ENCODE peak calls at places on chromosomes 5 and 9, in eight cellular contexts. L is HL-60, K is adrenal gland, G is uterus, Y is kidney epithelial cell, J is right lobe of liver, V is skeletal muscle cell, I is foreskin fibroblast. T is an unnamed sample.

GRCh38 chr5:135705941-135706340 is 127.2 kb upstream of the CXCL14 start:
- DNase-seq in L (no peak), K (no peak), G (no peak), Y (no peak), J (no peak), V (no peak), I (no peak), T (no peak)

GRCh38 chr9:123550797-123551196 is 194.8 kb downstream of the CRB2 start:
- DNase-seq in L (no peak), K (no peak), G (no peak), Y (no peak), J (no peak), V (no peak), I (no peak), T (no peak)

GRCh38 chr9:68844196-68844595 is 139.2 kb downstream of the PIP5K1B start:
- DNase-seq in L (peak), K (no peak), G (no peak), Y (no peak), J (no peak), V (no peak), I (no peak), T (no peak)

GRCh38 chr5:92391-93220 is 638 bp downstream of the PLEKHG4B start:
- DNase-seq in L (no peak), K (no peak), G (no peak), Y (no peak), J (no peak), V (no peak), I (no peak), T (no peak)

GRCh38 chr5:160506006-160507004 is 84.7 kb downstream of the PTTG1 start:
- DNase-seq in L (no peak), K (peak), G (no peak), Y (no peak), J (no peak), V (no peak), I (peak), T (no peak)

GRCh38 chr9:99601506-99601905 is 220.2 kb upstream of the NR4A3 start:
- DNase-seq in L (no peak), K (peak), G (no peak), Y (no peak), J (no peak), V (peak), I (no peak), T (no peak)

GRCh38 chr5:127517110-127517479 is 345 bp upstream of the PRRC1 start:
- DNase-seq in L (no peak), K (peak), G (no peak), Y (no peak), J (no peak), V (no peak), I (peak), T (no peak)

GRCh38 chr5:168125445-168126199 is 165.8 kb upstream of the WWC1 start:
- DNase-seq in L (no peak), K (no peak), G (no peak), Y (no peak), J (no peak), V (no peak), I (no peak), T (no peak)

GRCh38 chr5:100535060-100536005 is at the start of gene FAM174A:
- DNase-seq in L (peak), K (peak), G (peak), Y (peak), J (peak), V (peak), I (peak), T (peak)

GRCh38 chr5:56326116-56326515 is 93.0 kb upstream of the ANKRD55 start:
- DNase-seq in L (peak), K (no peak), G (no peak), Y (no peak), J (no peak), V (no peak), I (no peak), T (no peak)

GRCh38 chr9:122325124-122325523 is 45.7 kb upstream of the PTGS1 start:
- DNase-seq in L (no peak), K (no peak), G (no peak), Y (no peak), J (no peak), V (no peak), I (no peak), T (no peak)

GRCh38 chr5:125272364-125272763 is 525.9 kb upstream of the ZNF608 start:
- DNase-seq in L (no peak), K (no peak), G (no peak), Y (no peak), J (no peak), V (no peak), I (no peak), T (no peak)

GRCh38 chr9:73050062-73050814 is 97.4 kb upstream of the ALDH1A1 start:
- DNase-seq in L (no peak), K (no peak), G (no peak), Y (no peak), J (no peak), V (no peak), I (peak), T (no peak)
- H3K4me3 ChIP-seq in L (no peak), K (no peak), G (no peak), Y (no peak), J (no peak), V (no peak), I (no peak), T (no peak)

DNA sequence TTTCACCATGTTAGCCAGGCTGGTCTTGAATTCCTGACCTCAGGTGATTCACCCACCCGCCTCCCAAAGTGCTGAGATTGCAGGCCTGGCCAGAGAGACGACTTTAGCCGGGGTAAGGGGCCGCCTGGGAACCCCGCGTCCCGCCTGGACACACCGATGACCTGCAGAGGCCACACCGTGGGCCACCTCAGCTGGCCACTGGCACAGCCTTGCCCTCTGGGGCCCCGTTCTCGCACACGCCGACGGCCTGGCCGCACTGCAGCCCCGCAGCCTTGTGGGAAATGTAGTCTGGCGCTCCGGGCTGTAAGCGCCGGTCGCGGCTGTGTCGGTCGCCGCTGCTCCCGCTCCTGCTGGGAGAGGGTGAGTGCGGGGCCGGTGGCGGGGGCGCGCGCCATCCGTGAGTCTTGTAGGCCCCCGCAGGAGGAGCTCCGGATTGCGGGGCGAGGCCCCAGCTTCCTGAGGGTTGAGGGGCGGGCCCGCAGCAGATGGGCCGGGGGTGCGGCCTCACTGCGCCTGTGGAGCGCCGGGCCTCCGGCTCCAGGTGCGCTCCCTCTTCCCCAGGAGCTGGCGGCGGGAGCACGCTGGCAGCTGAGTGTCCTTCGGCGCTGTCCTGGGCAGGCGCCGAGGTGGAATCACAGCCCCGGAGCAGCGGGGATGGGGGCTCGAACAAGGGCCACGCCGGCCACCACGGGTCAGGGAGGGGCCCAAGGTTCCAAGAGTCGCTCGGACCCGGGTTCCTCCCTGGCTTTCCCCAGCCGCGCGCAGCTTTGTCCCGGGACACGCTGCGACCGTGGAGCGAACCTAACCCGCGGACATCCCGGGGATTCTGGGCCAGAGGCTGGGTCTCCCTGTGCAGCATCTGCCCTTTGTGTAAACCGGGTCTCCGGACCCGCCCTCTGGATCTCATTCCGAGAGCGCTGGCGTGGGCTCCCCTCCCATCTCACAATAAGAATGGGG is at the start of gene ZFP2:
- DNase-seq in L (no peak), K (peak), G (peak), Y (no peak), J (peak), V (peak), I (peak), T (peak)
- H3K4me3 ChIP-seq in L (peak), K (no peak), G (peak), Y (peak), J (peak), V (peak), I (peak), T (peak)

DNA sequence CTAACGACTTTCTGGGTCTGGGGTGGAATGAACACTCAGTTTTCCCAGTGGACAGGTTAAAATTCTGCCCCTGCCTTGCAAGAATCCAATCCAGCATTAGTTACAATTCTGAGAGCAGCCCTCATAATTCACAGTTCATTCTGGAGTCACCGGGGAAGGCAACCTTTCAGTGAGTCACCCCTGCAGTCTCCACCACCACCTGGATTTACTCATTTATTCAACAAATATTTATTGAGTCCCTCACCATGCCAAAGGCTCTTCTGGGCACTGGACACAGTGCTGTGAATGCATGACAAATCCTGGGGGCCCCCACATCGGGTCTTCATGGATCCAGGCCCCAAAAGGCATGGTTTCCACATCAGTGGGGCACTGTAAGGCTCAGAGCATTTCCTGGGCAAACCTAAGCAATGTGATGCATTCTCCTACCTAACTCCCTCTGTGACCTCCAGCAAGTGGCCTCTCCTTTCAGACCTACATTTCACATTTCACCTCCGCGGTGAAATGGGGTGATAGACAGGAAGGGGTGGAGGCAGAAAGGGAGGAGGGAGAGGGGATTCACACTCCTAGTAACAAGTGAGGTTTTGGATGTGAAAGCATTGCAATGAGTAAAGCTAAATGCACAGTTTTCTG is 6.4 kb upstream of the MSX2 start:
- DNase-seq in L (no peak), K (no peak), G (no peak), Y (no peak), J (no peak), V (no peak), I (no peak), T (no peak)
- H3K4me3 ChIP-seq in L (no peak), K (no peak), G (no peak), Y (no peak), J (no peak), V (no peak), I (no peak), T (no peak)

GRCh38 chr9:86690034-86690433 is 257.3 kb downstream of the GAS1 start:
- DNase-seq in L (no peak), K (no peak), G (no peak), Y (no peak), J (no peak), V (no peak), I (no peak), T (no peak)
- H3K4me3 ChIP-seq in L (no peak), K (no peak), G (no peak), Y (no peak), J (no peak), V (no peak), I (no peak), T (no peak)

GRCh38 chr5:14156611-14157493 is 13.7 kb downstream of the TRIO start:
- DNase-seq in L (peak), K (no peak), G (no peak), Y (peak), J (no peak), V (peak), I (peak), T (no peak)

GRCh38 chr5:14155730-14156129 is 12.6 kb downstream of the TRIO start:
- DNase-seq in L (no peak), K (no peak), G (no peak), Y (no peak), J (no peak), V (no peak), I (no peak), T (no peak)

GRCh38 chr5:14155075-14155474 is 11.9 kb downstream of the TRIO start:
- DNase-seq in L (peak), K (no peak), G (no peak), Y (no peak), J (no peak), V (no peak), I (no peak), T (no peak)

GRCh38 chr5:14153932-14154646 is 10.9 kb downstream of the TRIO start:
- DNase-seq in L (no peak), K (peak), G (peak), Y (no peak), J (peak), V (peak), I (peak), T (peak)

GRCh38 chr5:14153071-14153864 is 10.1 kb downstream of the TRIO start:
- DNase-seq in L (no peak), K (no peak), G (no peak), Y (no peak), J (no peak), V (no peak), I (no peak), T (no peak)
- H3K4me3 ChIP-seq in L (no peak), K (no peak), G (no peak), Y (no peak), J (no peak), V (no peak), I (no peak), T (no peak)

GRCh38 chr9:92764988-92765936 is 629 bp upstream of the BICD2 start:
- DNase-seq in L (peak), K (peak), G (peak), Y (peak), J (peak), V (peak), I (peak), T (peak)

GRCh38 chr9:92762196-92762595 is 2.4 kb downstream of the BICD2 start:
- DNase-seq in L (no peak), K (no peak), G (no peak), Y (no peak), J (no peak), V (no peak), I (no peak), T (no peak)

GRCh38 chr9:92762781-92763708 is 1.6 kb downstream of the BICD2 start:
- DNase-seq in L (peak), K (no peak), G (no peak), Y (no peak), J (no peak), V (no peak), I (no peak), T (no peak)

GRCh38 chr9:92764381-92764987 is at the start of gene BICD2:
- DNase-seq in L (no peak), K (no peak), G (peak), Y (no peak), J (peak), V (no peak), I (no peak), T (peak)

GRCh38 chr9:92763721-92764380 is 782 bp downstream of the BICD2 start:
- DNase-seq in L (peak), K (peak), G (no peak), Y (no peak), J (peak), V (no peak), I (no peak), T (no peak)
- H3K4me3 ChIP-seq in L (peak), K (peak), G (peak), Y (peak), J (peak), V (peak), I (peak), T (peak)

GRCh38 chr9:27412081-27412480 is 112.0 kb upstream of the IFNK start:
- DNase-seq in L (no peak), K (no peak), G (no peak), Y (no peak), J (no peak), V (no peak), I (no peak), T (no peak)

GRCh38 chr9:27414215-27414731 is 109.8 kb upstream of the IFNK start:
- DNase-seq in L (no peak), K (peak), G (no peak), Y (no peak), J (no peak), V (no peak), I (no peak), T (no peak)

GRCh38 chr9:27412963-27413362 is 111.1 kb upstream of the IFNK start:
- DNase-seq in L (no peak), K (no peak), G (no peak), Y (no peak), J (no peak), V (no peak), I (no peak), T (no peak)

GRCh38 chr9:27408523-27408922 is 111.6 kb upstream of the EQTN start:
- DNase-seq in L (no peak), K (no peak), G (no peak), Y (no peak), J (no peak), V (no peak), I (no peak), T (no peak)

DNA sequence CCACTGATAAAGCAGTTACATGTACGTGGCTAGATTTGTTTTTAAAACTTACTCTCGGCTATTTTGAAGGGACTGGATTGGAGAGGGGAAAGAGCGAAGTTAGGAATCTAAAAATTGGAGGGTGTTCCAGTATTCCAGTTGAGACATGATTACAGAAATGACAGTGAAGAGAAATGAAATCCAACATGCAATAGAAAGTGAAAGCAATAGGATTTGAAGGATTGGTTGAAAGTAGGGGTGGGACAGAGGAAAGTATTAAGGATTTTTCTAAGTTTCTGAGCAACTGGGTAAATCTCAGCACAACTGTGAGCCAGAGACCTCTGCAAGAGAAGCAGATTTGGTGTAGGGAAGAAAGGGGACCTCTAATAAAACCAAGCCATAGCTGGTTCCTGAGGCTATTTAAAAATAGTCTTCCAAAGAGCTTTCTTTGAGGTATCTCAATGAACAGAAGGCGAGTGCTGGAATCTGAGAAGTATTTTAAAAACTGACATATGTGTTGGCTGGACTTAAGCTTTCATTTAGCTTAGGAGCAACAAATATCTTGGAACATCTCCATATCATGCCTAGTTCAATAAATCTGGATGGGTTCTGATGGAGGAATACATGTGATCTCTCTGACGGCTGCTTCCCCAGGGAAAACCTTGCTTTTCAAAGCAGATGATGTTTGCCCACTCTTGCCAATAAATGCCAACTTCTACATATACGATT is 110.4 kb upstream of the IFNK start:
- DNase-seq in L (no peak), K (no peak), G (no peak), Y (no peak), J (no peak), V (no peak), I (no peak), T (no peak)
- H3K4me3 ChIP-seq in L (no peak), K (no peak), G (peak), Y (no peak), J (peak), V (peak), I (peak), T (no peak)